ENCODE peak calls at places on chromosomes 13 and 19, in four cellular contexts. G is A549, P is K562, K is H1. N is an unnamed sample. For H3K9me3, the result is how much of the 10 kb centered on the place peaks cover.

GRCh38 chr19:46604781-46605355 is 3.7 kb downstream of the CALM3 start:
- DNase-seq in K (no peak), G (no peak), P (no peak), N (no peak)

GRCh38 chr13:43074824-43075510 is 51.6 kb downstream of the DNAJC15 start:
- DNase-seq in P (no peak), G (no peak), K (no peak), N (no peak)

GRCh38 chr19:56350416-56351045 is 35.9 kb upstream of the ZSCAN5A start:
- DNase-seq in P (peak), G (peak), K (peak), N (peak)

GRCh38 chr19:17952041-17952976 is 14.6 kb upstream of the KCNN1 start:
- DNase-seq in K (peak), G (no peak), P (no peak), N (no peak)

GRCh38 chr13:111388851-111389500 is 68.5 kb downstream of the TEX29 start:
- DNase-seq in G (no peak), K (no peak), P (no peak), N (no peak)

GRCh38 chr19:19527371-19527656 is 1.4 kb upstream of the YJEFN3 start:
- DNase-seq in P (no peak), G (no peak), K (no peak), N (no peak)

GRCh38 chr13:36345438-36346221 is 564 bp downstream of the SPART start:
- DNase-seq in K (peak), P (peak), G (peak), N (peak)

GRCh38 chr19:11204943-11205349 is 7.6 kb upstream of the KANK2 start:
- DNase-seq in K (no peak), G (no peak), P (no peak), N (no peak)

GRCh38 chr13:23202383-23202782 is 21.6 kb downstream of the SGCG start:
- DNase-seq in P (no peak), K (no peak), G (no peak), N (no peak)

GRCh38 chr13:59012731-59013130 is 1151.0 kb downstream of the DIAPH3 start:
- DNase-seq in P (no peak), G (no peak), K (no peak), N (no peak)

GRCh38 chr13:51646041-51646670 is 61.9 kb downstream of the WDFY2 start:
- DNase-seq in P (no peak), G (no peak), K (peak), N (no peak)

GRCh38 chr13:24134772-24135171 is 25.7 kb upstream of the SPATA13 start:
- DNase-seq in K (no peak), P (no peak), G (no peak), N (no peak)

GRCh38 chr13:28476919-28477708 is 17.8 kb downstream of the FLT1 start:
- DNase-seq in P (peak), K (no peak), G (no peak), N (no peak)

GRCh38 chr13:44157614-44158013 is 216.0 kb upstream of the SERP2 start:
- DNase-seq in K (no peak), P (no peak), G (no peak), N (no peak)

GRCh38 chr13:44158055-44158655 is 215.5 kb upstream of the SERP2 start:
- DNase-seq in K (no peak), P (no peak), G (no peak), N (no peak)

GRCh38 chr13:44153536-44153935 is 220.1 kb upstream of the SERP2 start:
- DNase-seq in K (no peak), G (no peak), P (no peak), N (no peak)

GRCh38 chr13:44156294-44156658 is 217.3 kb upstream of the SERP2 start:
- DNase-seq in P (no peak), K (no peak), G (no peak), N (no peak)

GRCh38 chr13:44155422-44156293 is 218.0 kb upstream of the SERP2 start:
- DNase-seq in P (no peak), G (no peak), K (no peak), N (no peak)
- H3K4me2 ChIP-seq in P (no peak), G (no peak), K (no peak), N (no peak)

GRCh38 chr19:43883864-43884263 is 51.2 kb downstream of the ZNF45 start:
- DNase-seq in P (no peak), K (no peak), G (no peak), N (no peak)
- H3K9me3 ChIP-seq in P (under half), K (under half), G (half or more), N (half or more)

DNA sequence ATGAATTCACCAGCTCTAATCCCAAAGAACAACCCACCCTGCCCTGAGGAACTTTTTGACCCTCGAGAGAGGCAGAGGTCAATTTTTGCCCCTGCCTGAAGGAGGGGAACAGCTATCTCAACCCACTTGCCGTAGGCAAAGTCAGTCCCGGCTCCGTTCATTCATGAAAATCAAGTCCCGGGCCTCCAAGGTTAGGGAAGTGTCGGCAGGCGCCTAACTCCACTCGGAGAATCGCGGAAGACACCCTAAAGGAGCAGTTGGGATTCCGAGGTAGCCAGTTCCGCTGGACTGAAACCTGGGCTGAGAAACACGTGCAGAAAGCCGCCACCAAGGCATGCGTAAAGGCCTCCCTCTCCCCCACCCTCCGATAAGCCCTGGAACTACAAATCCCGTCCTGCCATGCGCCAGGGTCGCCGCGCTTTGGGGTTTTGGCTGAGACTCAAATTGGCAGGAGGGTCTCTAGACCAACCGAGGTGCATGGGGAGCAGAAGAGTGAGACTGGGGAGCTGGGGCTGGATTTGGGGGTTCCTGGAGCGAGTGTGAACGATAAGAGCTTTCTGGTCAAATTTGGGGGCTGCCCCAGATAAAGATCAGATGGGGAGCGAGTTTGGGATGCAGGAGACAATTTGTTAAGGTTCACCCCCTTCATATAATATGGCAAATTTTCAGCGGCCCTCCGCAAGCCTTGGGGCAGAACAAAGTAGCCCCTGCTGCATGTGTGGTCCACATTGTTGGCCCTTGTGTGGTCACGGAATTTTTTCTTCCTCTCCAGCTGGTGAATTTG is at the start of gene TNPO2:
- DNase-seq in P (peak), G (peak), K (peak), N (peak)
- TF ChIP-seq RNF2 in P (peak), G (no peak), K (no peak), N (no peak)

GRCh38 chr19:49499030-49499670 is 2.9 kb downstream of the RPS11 start:
- DNase-seq in P (no peak), K (no peak), G (no peak), N (no peak)
- H3K4me2 ChIP-seq in P (peak), K (peak), G (peak), N (peak)

GRCh38 chr13:27131906-27132305 is 39.7 kb downstream of the USP12 start:
- DNase-seq in K (no peak), P (no peak), G (no peak), N (no peak)

GRCh38 chr13:27131202-27131623 is 40.4 kb downstream of the USP12 start:
- DNase-seq in P (peak), K (no peak), G (peak), N (no peak)

GRCh38 chr13:27126877-27127276 is 44.7 kb downstream of the USP12 start:
- DNase-seq in P (no peak), K (no peak), G (no peak), N (no peak)

GRCh38 chr13:27130223-27131015 is 41.2 kb downstream of the USP12 start:
- DNase-seq in G (no peak), P (no peak), K (no peak), N (no peak)

DNA sequence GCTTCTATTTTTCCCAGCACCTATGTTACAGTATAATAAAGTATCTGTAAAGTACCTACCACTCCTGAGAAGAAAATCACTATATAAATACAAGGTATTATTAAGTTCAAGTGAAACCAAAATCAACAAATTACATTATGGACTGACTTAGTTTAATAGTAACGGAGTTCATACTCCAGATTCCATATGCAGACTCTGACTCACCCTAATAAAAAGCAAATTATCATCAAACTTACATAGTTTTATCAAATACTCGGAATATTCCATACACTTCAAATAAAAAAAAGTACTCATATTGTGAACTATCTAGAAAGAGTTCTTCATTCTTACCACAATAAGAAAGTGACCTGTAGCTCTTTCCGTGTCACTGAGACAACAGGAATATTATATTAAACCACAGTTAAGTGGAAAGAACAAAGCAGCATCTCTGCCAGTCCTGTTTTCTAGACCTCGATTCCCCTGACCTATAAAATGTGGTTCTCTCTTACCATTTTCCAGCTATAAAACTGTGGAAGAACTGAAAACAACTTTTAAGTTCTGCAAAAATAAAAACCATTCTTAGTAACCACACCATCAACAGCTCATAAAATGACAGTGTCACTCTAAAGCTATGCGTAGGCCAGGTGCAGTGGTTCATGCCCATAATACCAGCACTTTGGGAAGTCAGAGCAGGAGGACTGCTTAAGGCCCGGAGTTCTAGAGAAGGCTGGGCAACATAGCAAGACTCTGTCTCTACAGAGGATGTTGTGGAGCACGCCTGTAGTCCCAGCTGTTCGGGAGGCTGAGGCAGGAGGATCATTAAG is 42.6 kb downstream of the USP12 start:
- DNase-seq in K (no peak), G (no peak), P (no peak), N (no peak)
- H3K9me3 ChIP-seq in K (under half), G (under half), P (under half), N (under half)

DNA sequence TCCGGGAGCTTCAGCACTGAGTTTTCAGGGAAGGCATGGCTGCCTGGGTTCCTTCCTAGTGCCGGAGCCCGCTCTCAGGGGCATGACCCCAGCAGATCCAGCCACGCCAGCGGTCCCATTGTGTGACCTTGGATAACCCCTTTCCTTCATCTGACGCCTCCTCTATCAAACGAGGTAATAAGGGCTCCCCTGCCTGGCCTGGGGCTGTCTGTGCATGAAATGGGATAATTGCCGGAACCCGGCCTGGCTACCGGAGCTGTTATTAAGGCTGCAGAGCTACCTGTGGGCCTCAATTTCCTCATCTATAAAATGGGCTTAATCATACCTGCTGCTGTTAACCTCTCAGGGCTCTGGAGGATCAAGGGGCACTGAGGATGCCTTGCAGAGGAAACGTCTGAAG is 18.3 kb upstream of the NFIC start:
- DNase-seq in K (no peak), G (no peak), P (no peak), N (no peak)
- TF ChIP-seq RNF2 in K (no peak), G (no peak), P (no peak), N (no peak)

GRCh38 chr13:95254341-95254740 is 46.9 kb downstream of the ABCC4 start:
- DNase-seq in K (no peak), P (no peak), G (peak), N (no peak)

GRCh38 chr13:95256086-95256485 is 45.2 kb downstream of the ABCC4 start:
- DNase-seq in P (no peak), K (no peak), G (peak), N (peak)

GRCh38 chr13:95258098-95258497 is 43.2 kb downstream of the ABCC4 start:
- DNase-seq in P (no peak), G (no peak), K (no peak), N (no peak)

GRCh38 chr13:95253033-95253432 is 48.2 kb downstream of the ABCC4 start:
- DNase-seq in G (no peak), P (no peak), K (no peak), N (no peak)

GRCh38 chr13:95255072-95255732 is 46.0 kb downstream of the ABCC4 start:
- DNase-seq in P (no peak), G (no peak), K (no peak), N (no peak)
- H3K4me2 ChIP-seq in P (no peak), G (peak), K (no peak), N (peak)

GRCh38 chr19:54739587-54740497 is 1.5 kb downstream of the KIR2DL3 start:
- DNase-seq in P (no peak), K (no peak), G (no peak), N (no peak)

GRCh38 chr19:54738715-54739114 is 402 bp downstream of the KIR2DL3 start:
- DNase-seq in P (no peak), G (no peak), K (no peak), N (no peak)
- H3K9me3 ChIP-seq in P (under half), G (under half), K (under half), N (under half)

N was measured in HepG2.